ENCODE peak calls at places on chromosomes 7 and 10, in eight cellular contexts. S is RWPE1; L is DND-41; Q is spleen; I is right lobe of liver; G is ovary; A is vagina; U is effector memory CD4-positive, alpha-beta T cell. H is an unnamed sample.

GRCh38 chr10:30581779-30582380 is 47.7 kb downstream of the LYZL2 start:
- DNase-seq in A (no peak), Q (no peak), S (peak), G (no peak), I (no peak), L (peak), U (no peak), H (no peak)

GRCh38 chr7:44905002-44905635 is 19.8 kb upstream of the PURB start:
- DNase-seq in U (no peak), A (no peak), Q (no peak), L (no peak), S (no peak), G (no peak), I (no peak), H (no peak)

GRCh38 chr10:64430690-64431323 is 909.6 kb downstream of the REEP3 start:
- DNase-seq in Q (no peak), L (no peak), S (no peak), U (no peak), I (no peak), G (no peak), A (no peak), H (peak)

GRCh38 chr10:52443419-52444388 is 129.6 kb downstream of the DKK1 start:
- DNase-seq in U (no peak), A (no peak), I (no peak), S (peak), L (no peak), Q (no peak), G (no peak), H (no peak)

GRCh38 chr7:55441668-55442305 is 76.7 kb downstream of the LANCL2 start:
- DNase-seq in G (no peak), Q (no peak), L (no peak), I (no peak), S (no peak), A (no peak), U (no peak), H (peak)

GRCh38 chr7:79664884-79665676 is 211.6 kb upstream of the MAGI2 start:
- DNase-seq in Q (no peak), G (no peak), U (no peak), I (no peak), S (no peak), L (no peak), A (no peak), H (no peak)

GRCh38 chr7:23467731-23468720 is 2.3 kb downstream of the IGF2BP3 start:
- DNase-seq in L (no peak), U (no peak), I (no peak), Q (peak), S (no peak), A (peak), G (no peak), H (no peak)

GRCh38 chr10:12978885-12979284 is 22.6 kb downstream of the CCDC3 start:
- DNase-seq in L (no peak), G (no peak), Q (no peak), A (no peak), I (no peak), S (no peak), U (no peak), H (no peak)

GRCh38 chr10:21278491-21279216 is 246.8 kb downstream of the SKIDA1 start:
- DNase-seq in S (peak), Q (peak), I (peak), U (peak), A (no peak), G (peak), L (peak), H (peak)

GRCh38 chr10:79629955-79630327 is 19.2 kb downstream of the SFTPA1 start:
- DNase-seq in I (no peak), A (no peak), G (no peak), S (no peak), L (no peak), U (no peak), Q (no peak), H (no peak)

GRCh38 chr10:116044722-116045374 is 228.2 kb downstream of the GFRA1 start:
- DNase-seq in I (peak), Q (no peak), A (no peak), U (no peak), G (no peak), L (no peak), S (no peak), H (no peak)

GRCh38 chr10:102413053-102413705 is 5.4 kb downstream of the PSD start:
- DNase-seq in I (no peak), S (no peak), Q (no peak), U (no peak), A (no peak), L (peak), G (no peak), H (peak)

GRCh38 chr10:85919358-85920022 is 447.1 kb downstream of the GRID1 start:
- DNase-seq in G (no peak), Q (no peak), A (no peak), I (no peak), U (no peak), S (no peak), L (no peak), H (no peak)

GRCh38 chr10:119525116-119525515 is 17.4 kb downstream of the RGS10 start:
- DNase-seq in I (no peak), U (no peak), Q (no peak), S (no peak), G (no peak), A (no peak), L (no peak), H (no peak)

GRCh38 chr7:132214452-132214851 is 361.8 kb downstream of the PLXNA4 start:
- DNase-seq in S (no peak), Q (no peak), L (no peak), U (no peak), I (no peak), G (no peak), A (no peak), H (no peak)

GRCh38 chr10:88117227-88117626 is 253.8 kb downstream of the PTEN start:
- DNase-seq in I (no peak), A (no peak), Q (no peak), S (no peak), L (no peak), G (no peak), U (no peak), H (peak)

GRCh38 chr7:105773030-105773460 is 103.4 kb downstream of the ATXN7L1 start:
- DNase-seq in Q (no peak), A (no peak), L (no peak), U (no peak), G (no peak), S (no peak), I (no peak), H (no peak)
- H3K27ac ChIP-seq in Q (no peak), A (no peak), L (no peak), U (no peak), G (no peak), S (no peak), I (no peak), H (no peak)

DNA sequence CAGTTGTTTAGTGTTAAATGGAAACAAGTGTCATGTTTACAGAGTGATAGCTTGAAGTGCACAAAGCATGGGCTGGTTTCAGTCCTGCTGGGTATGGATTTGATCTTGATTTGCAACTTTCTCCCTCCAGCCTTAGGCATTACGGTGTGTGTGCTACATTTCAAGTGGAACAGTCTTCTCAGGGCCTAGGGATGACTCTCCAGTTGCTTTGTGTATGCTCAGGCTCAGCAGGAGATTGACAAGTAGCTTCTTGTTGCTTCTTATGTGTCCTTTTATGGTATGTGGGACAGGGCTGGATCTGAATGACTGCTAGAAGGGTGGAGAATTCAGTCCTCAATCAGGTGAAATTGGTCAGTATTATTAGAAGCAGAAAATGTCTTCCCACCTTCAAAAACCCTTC is 51.3 kb upstream of the PLEKHA1 start:
- DNase-seq in S (no peak), G (no peak), U (no peak), Q (no peak), L (no peak), I (no peak), A (no peak), H (no peak)
- H3K27ac ChIP-seq in S (no peak), G (no peak), U (no peak), Q (no peak), L (no peak), I (no peak), A (no peak), H (no peak)

GRCh38 chr10:50373821-50374501 is 122.6 kb upstream of the ASAH2 start:
- DNase-seq in Q (no peak), U (no peak), A (no peak), S (no peak), G (no peak), I (no peak), L (no peak), H (no peak)
- H3K27ac ChIP-seq in Q (no peak), U (no peak), A (no peak), S (no peak), G (no peak), I (no peak), L (no peak), H (peak)

GRCh38 chr7:14336256-14336655 is 346.8 kb upstream of the ETV1 start:
- DNase-seq in U (no peak), Q (no peak), L (no peak), I (no peak), A (no peak), G (no peak), S (no peak), H (no peak)

DNA sequence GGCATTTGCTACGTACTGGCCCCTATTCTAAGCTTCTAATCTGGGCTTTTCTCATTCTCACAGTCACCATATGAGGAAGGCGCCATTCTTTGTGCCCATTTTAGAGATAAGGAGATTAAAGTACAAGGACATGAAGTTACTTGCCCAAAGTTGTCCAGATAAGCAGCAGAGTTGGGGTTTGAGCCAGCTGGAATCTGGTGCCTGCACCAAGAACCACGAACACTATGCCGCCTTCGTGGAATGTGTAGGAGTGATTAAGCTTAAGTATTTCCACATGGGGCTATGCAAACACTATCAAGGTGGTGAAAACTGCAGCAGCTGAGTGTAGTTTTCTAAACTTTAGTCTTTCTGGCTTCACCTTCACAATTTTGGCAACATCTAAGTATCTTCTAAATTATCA is 342.7 kb upstream of the ETV1 start:
- DNase-seq in U (no peak), A (no peak), G (no peak), I (no peak), S (no peak), Q (no peak), L (no peak), H (no peak)
- H3K27ac ChIP-seq in U (no peak), A (no peak), G (no peak), I (no peak), S (no peak), Q (no peak), L (no peak), H (no peak)

GRCh38 chr10:71218046-71218832 is 5.9 kb downstream of the UNC5B start:
- DNase-seq in L (no peak), U (no peak), A (no peak), S (peak), G (peak), I (no peak), Q (peak), H (no peak)
- H3K27ac ChIP-seq in L (no peak), U (no peak), A (peak), S (peak), G (no peak), I (no peak), Q (no peak), H (peak)

GRCh38 chr10:18005445-18005780 is 53.7 kb downstream of the SLC39A12 start:
- DNase-seq in S (no peak), I (no peak), G (no peak), U (no peak), Q (no peak), L (no peak), A (no peak), H (no peak)
- H3K27ac ChIP-seq in S (no peak), I (no peak), G (no peak), U (no peak), Q (no peak), L (no peak), A (no peak), H (peak)

H was measured in caudate nucleus.